ENCODE peak calls at places on chromosomes 5 and 9, in five cellular contexts. One of them, this sample, is unnamed.

GRCh38 chr5:81207009-81207408 is 26.1 kb upstream of the CKMT2 start:
- DNase-seq in astrocyte: no peak
- DNase-seq in heart left ventricle: no peak
- DNase-seq in fibroblast of villous mesenchyme: peak
- DNase-seq in breast epithelium: no peak
- DNase-seq in this sample: no peak

GRCh38 chr9:108434502-108434901 is 421.3 kb downstream of the ACTL7B start:
- DNase-seq in astrocyte: peak
- DNase-seq in heart left ventricle: no peak
- DNase-seq in fibroblast of villous mesenchyme: peak
- DNase-seq in breast epithelium: no peak
- DNase-seq in this sample: no peak

GRCh38 chr9:96100385-96100978 is 201.5 kb downstream of the HSD17B3 start:
- DNase-seq in astrocyte: no peak
- DNase-seq in heart left ventricle: no peak
- DNase-seq in fibroblast of villous mesenchyme: no peak
- DNase-seq in breast epithelium: no peak
- DNase-seq in this sample: no peak

GRCh38 chr5:146699729-146700430 is 178.7 kb downstream of the PPP2R2B start:
- DNase-seq in astrocyte: no peak
- DNase-seq in heart left ventricle: no peak
- DNase-seq in fibroblast of villous mesenchyme: no peak
- DNase-seq in breast epithelium: no peak
- DNase-seq in this sample: no peak

GRCh38 chr9:81729141-81729540 is 39.8 kb upstream of the TLE1 start:
- DNase-seq in astrocyte: no peak
- DNase-seq in heart left ventricle: no peak
- DNase-seq in fibroblast of villous mesenchyme: no peak
- DNase-seq in breast epithelium: no peak
- DNase-seq in this sample: no peak

GRCh38 chr5:36878421-36879088 is 2.0 kb downstream of the NIPBL start:
- DNase-seq in astrocyte: peak
- DNase-seq in heart left ventricle: no peak
- DNase-seq in fibroblast of villous mesenchyme: peak
- DNase-seq in breast epithelium: no peak
- DNase-seq in this sample: no peak

GRCh38 chr9:123266655-123267421 is 1.5 kb downstream of the STRBP start:
- DNase-seq in astrocyte: no peak
- DNase-seq in heart left ventricle: no peak
- DNase-seq in fibroblast of villous mesenchyme: no peak
- DNase-seq in breast epithelium: no peak
- DNase-seq in this sample: no peak

GRCh38 chr5:80406980-80407734 is 707 bp upstream of the ZFYVE16 start:
- DNase-seq in astrocyte: no peak
- DNase-seq in heart left ventricle: peak
- DNase-seq in fibroblast of villous mesenchyme: peak
- DNase-seq in breast epithelium: no peak
- DNase-seq in this sample: no peak

GRCh38 chr9:136438909-136439549 is 616 bp downstream of the INPP5E start:
- DNase-seq in astrocyte: no peak
- DNase-seq in heart left ventricle: no peak
- DNase-seq in fibroblast of villous mesenchyme: peak
- DNase-seq in breast epithelium: no peak
- DNase-seq in this sample: no peak

GRCh38 chr9:132094314-132094791 is 14.7 kb upstream of the MED27 start:
- DNase-seq in astrocyte: peak
- DNase-seq in heart left ventricle: no peak
- DNase-seq in fibroblast of villous mesenchyme: peak
- DNase-seq in breast epithelium: no peak
- DNase-seq in this sample: no peak

GRCh38 chr5:139644646-139645494 is 3.3 kb upstream of the CXXC5 start:
- DNase-seq in astrocyte: no peak
- DNase-seq in heart left ventricle: peak
- DNase-seq in fibroblast of villous mesenchyme: no peak
- DNase-seq in breast epithelium: peak
- DNase-seq in this sample: no peak

GRCh38 chr5:40483316-40483715 is 196.4 kb upstream of the PTGER4 start:
- DNase-seq in astrocyte: no peak
- DNase-seq in heart left ventricle: no peak
- DNase-seq in fibroblast of villous mesenchyme: peak
- DNase-seq in breast epithelium: no peak
- DNase-seq in this sample: no peak

GRCh38 chr5:149314571-149315111 is 30.7 kb upstream of the GRPEL2 start:
- DNase-seq in astrocyte: no peak
- DNase-seq in heart left ventricle: no peak
- DNase-seq in fibroblast of villous mesenchyme: no peak
- DNase-seq in breast epithelium: no peak
- DNase-seq in this sample: no peak

GRCh38 chr5:14105717-14106435 is 37.3 kb upstream of the TRIO start:
- DNase-seq in astrocyte: peak
- DNase-seq in heart left ventricle: no peak
- DNase-seq in fibroblast of villous mesenchyme: peak
- DNase-seq in breast epithelium: peak
- DNase-seq in this sample: no peak

GRCh38 chr5:153900703-153901395 is 137.9 kb downstream of the FAM114A2 start:
- DNase-seq in astrocyte: peak
- DNase-seq in heart left ventricle: no peak
- DNase-seq in fibroblast of villous mesenchyme: peak
- DNase-seq in breast epithelium: peak
- DNase-seq in this sample: no peak

GRCh38 chr5:345404-346195 is 24.1 kb downstream of the AHRR start:
- DNase-seq in astrocyte: no peak
- DNase-seq in heart left ventricle: no peak
- DNase-seq in fibroblast of villous mesenchyme: no peak
- DNase-seq in breast epithelium: peak
- DNase-seq in this sample: no peak

GRCh38 chr9:137506274-137506673 is 43.9 kb downstream of the PNPLA7 start:
- DNase-seq in astrocyte: no peak
- DNase-seq in heart left ventricle: no peak
- DNase-seq in fibroblast of villous mesenchyme: no peak
- DNase-seq in breast epithelium: no peak
- DNase-seq in this sample: no peak

GRCh38 chr9:133737774-133738038 is 446 bp downstream of the SARDH start:
- DNase-seq in astrocyte: no peak
- DNase-seq in heart left ventricle: no peak
- DNase-seq in fibroblast of villous mesenchyme: no peak
- DNase-seq in breast epithelium: no peak
- DNase-seq in this sample: no peak

GRCh38 chr5:154157483-154158378 is 32.8 kb upstream of the GALNT10 start:
- DNase-seq in astrocyte: no peak
- DNase-seq in heart left ventricle: no peak
- DNase-seq in fibroblast of villous mesenchyme: no peak
- DNase-seq in breast epithelium: peak
- DNase-seq in this sample: peak

GRCh38 chr5:34411470-34412346 is 244.4 kb upstream of the RAI14 start:
- DNase-seq in astrocyte: peak
- DNase-seq in heart left ventricle: no peak
- DNase-seq in fibroblast of villous mesenchyme: peak
- DNase-seq in breast epithelium: no peak
- DNase-seq in this sample: no peak

GRCh38 chr5:37905230-37905629 is 65.4 kb upstream of the GDNF start:
- DNase-seq in astrocyte: no peak
- DNase-seq in heart left ventricle: no peak
- DNase-seq in fibroblast of villous mesenchyme: no peak
- DNase-seq in breast epithelium: no peak
- DNase-seq in this sample: no peak

GRCh38 chr9:136848393-136849037 is 694 bp upstream of the PHPT1 start:
- DNase-seq in astrocyte: no peak
- DNase-seq in heart left ventricle: no peak
- DNase-seq in fibroblast of villous mesenchyme: peak
- DNase-seq in breast epithelium: no peak
- DNase-seq in this sample: no peak

GRCh38 chr9:6243746-6244145 is 28.1 kb downstream of the IL33 start:
- DNase-seq in astrocyte: peak
- DNase-seq in heart left ventricle: no peak
- DNase-seq in fibroblast of villous mesenchyme: no peak
- DNase-seq in breast epithelium: no peak
- DNase-seq in this sample: no peak

GRCh38 chr5:137808503-137809135 is 54.5 kb upstream of the HNRNPA0 start:
- DNase-seq in astrocyte: peak
- DNase-seq in heart left ventricle: peak
- DNase-seq in fibroblast of villous mesenchyme: no peak
- DNase-seq in breast epithelium: no peak
- DNase-seq in this sample: no peak

GRCh38 chr9:81312346-81312745 is 377.0 kb downstream of the TLE1 start:
- DNase-seq in astrocyte: no peak
- DNase-seq in heart left ventricle: no peak
- DNase-seq in fibroblast of villous mesenchyme: no peak
- DNase-seq in breast epithelium: no peak
- DNase-seq in this sample: no peak

DNA sequence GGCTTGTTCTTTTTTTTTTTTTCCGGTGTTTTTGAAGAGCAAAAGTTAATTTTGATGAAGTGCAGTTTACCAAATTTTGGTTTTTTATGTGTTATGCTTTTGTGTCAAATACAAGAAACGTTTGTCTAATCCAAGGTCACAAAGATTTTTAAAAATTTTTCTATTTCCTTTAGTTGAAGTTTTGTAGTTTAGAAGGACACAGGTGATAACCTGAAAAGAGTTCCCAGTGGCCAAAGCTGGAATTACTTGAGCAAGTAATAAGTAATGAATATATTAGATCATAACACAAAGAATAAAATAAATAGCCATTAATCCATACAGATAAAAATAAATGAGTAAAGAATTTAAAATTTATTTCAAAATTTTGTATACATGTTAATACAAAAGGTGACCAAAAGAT is 71.5 kb downstream of the FCHO2 start:
- DNase-seq in astrocyte: no peak
- DNase-seq in heart left ventricle: no peak
- DNase-seq in fibroblast of villous mesenchyme: no peak
- DNase-seq in breast epithelium: no peak
- DNase-seq in this sample: no peak
- TF ChIP-seq CTCF in astrocyte: no peak
- TF ChIP-seq CTCF in heart left ventricle: peak
- TF ChIP-seq CTCF in fibroblast of villous mesenchyme: no peak
- TF ChIP-seq CTCF in breast epithelium: peak
- TF ChIP-seq CTCF in this sample: no peak

DNA sequence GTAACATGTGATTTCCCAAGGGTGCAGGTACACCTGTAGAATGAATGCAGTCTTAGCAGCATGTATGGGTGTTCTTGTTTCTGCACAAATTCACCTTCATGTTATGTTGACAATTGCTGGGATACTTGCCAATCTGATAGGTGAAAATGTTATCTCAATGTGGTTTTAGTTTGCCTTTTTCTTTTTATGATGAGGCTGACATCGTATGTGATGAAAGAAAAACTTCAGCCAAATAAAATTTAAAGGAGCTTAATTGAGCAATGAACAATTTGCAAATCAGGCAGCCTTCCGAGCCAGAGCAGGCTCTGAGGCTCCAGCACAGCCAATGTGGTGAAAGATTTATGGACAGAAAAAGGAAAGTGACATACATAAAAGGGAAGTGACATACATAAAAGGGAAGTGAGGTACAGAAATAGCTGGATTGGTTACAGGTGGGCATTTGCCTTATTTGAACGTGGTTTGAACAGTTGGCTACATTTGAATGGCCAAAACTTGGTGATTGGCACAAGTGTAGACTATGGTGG is 10.5 kb downstream of the TAL2 start:
- DNase-seq in astrocyte: no peak
- DNase-seq in heart left ventricle: no peak
- DNase-seq in fibroblast of villous mesenchyme: no peak
- DNase-seq in breast epithelium: no peak
- DNase-seq in this sample: peak
- H3K4me3 ChIP-seq in astrocyte: no peak
- H3K4me3 ChIP-seq in heart left ventricle: no peak
- H3K4me3 ChIP-seq in fibroblast of villous mesenchyme: no peak
- H3K4me3 ChIP-seq in breast epithelium: no peak
- H3K4me3 ChIP-seq in this sample: no peak

DNA sequence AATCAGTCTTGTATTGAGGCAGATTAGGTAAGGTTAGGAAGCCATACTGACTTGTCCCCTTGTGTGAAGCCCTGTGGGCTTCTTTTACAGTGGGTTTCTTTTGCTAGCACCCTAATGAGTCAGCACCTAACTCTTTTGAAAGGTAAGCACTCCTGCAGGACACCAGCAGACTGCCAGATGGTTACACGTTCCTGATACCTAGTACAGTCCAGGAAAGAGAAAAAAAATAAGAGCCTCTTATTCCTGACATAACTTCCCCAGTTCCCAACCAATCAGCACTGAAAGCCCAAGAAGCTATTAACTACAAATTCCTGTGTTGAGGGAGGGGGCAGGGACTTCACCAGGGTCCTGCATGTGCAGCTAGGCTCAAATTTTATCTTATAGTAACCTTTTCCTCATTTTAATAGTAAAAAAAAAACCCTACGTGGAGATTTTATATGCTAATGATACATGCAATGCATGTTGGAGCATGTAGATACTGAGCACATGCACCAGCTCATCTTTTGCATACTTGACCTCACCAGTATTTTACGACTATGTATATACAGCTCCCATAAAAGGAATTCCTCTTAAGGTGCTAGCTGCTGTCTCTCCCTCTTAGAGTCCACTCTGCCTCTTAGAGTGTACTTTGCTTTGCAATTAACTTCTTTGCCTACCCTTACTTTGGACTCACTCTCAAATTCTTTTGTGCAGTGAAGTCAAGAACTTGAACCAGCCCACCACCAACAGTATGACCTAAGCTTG is 84.7 kb upstream of the RORB start:
- DNase-seq in astrocyte: no peak
- DNase-seq in heart left ventricle: no peak
- DNase-seq in fibroblast of villous mesenchyme: no peak
- DNase-seq in breast epithelium: no peak
- DNase-seq in this sample: no peak
- TF ChIP-seq CTCF in astrocyte: no peak
- TF ChIP-seq CTCF in heart left ventricle: no peak
- TF ChIP-seq CTCF in fibroblast of villous mesenchyme: no peak
- TF ChIP-seq CTCF in breast epithelium: no peak
- TF ChIP-seq CTCF in this sample: no peak

GRCh38 chr5:135069016-135069770 is 35.2 kb upstream of the PITX1 start:
- DNase-seq in astrocyte: no peak
- DNase-seq in heart left ventricle: no peak
- DNase-seq in fibroblast of villous mesenchyme: no peak
- DNase-seq in breast epithelium: no peak
- DNase-seq in this sample: no peak
- H3K4me3 ChIP-seq in astrocyte: no peak
- H3K4me3 ChIP-seq in heart left ventricle: no peak
- H3K4me3 ChIP-seq in fibroblast of villous mesenchyme: no peak
- H3K4me3 ChIP-seq in breast epithelium: no peak
- H3K4me3 ChIP-seq in this sample: no peak

DNA sequence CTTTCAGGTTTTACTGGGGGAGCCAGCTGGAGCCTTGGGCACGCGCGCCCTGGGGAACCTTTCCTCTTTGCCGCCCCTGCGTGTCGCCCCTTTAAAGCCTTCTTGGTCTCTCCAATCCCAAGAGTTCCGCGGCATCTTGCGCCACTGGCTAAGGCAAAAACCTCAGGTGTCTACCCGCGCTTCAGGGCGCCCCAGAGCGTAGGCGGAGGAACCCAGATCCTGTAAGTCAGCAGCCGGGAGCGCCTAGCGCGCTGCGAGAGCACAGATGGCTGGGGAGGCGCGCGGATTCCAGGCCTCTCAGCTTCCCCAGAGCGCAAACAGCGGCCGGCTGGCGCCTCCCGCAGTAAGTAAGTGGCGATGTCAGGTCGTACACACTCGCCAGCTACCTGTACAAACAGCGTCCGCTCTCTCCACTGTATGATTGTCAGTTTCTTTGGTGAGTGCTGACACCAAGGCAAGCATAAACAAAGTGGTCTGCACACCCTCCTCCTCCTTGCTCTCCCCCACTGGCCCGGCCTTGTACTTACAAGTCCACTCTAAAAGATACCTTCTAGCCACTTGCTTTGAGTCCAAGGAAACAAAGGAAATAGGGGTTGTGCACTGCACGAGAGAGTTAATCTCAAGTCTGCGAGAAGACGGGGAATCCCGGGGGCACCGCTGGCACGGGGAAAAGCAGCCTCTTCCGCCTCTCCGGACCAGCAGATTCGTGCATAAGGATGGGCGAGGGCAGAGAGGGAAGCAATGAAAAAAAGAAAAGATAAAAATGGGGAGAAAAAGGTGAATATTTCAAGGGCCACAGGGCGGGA is 2.9 kb downstream of the HTR1A start:
- DNase-seq in astrocyte: no peak
- DNase-seq in heart left ventricle: no peak
- DNase-seq in fibroblast of villous mesenchyme: peak
- DNase-seq in breast epithelium: no peak
- DNase-seq in this sample: no peak
- TF ChIP-seq CTCF in astrocyte: no peak
- TF ChIP-seq CTCF in heart left ventricle: no peak
- TF ChIP-seq CTCF in fibroblast of villous mesenchyme: no peak
- TF ChIP-seq CTCF in breast epithelium: no peak
- TF ChIP-seq CTCF in this sample: peak

This sample was measured in LNCaP clone FGC.